ENCODE peak calls at places on chromosomes 5 and 9, in five cellular contexts. L, Q, P, J and T are unnamed samples.

GRCh38 chr5:1727571-1727970 is 72.1 kb downstream of the MRPL36 start:
- DNase-seq in L (no peak), Q (peak; percentile 48), P (no peak), J (no peak), T (no peak)

GRCh38 chr5:42691413-42691861 is 65.2 kb upstream of the CCDC152 start:
- DNase-seq in L (no peak), Q (no peak), P (no peak), J (no peak), T (no peak)

GRCh38 chr5:135735831-135736230 is 98.6 kb upstream of the SLC25A48 start:
- DNase-seq in L (no peak), Q (peak; percentile 7), P (no peak), J (no peak), T (no peak)

GRCh38 chr5:149215478-149216042 is 56.1 kb upstream of the AFAP1L1 start:
- DNase-seq in L (no peak), Q (no peak), P (no peak), J (no peak), T (no peak)

GRCh38 chr5:172133359-172134029 is 54.5 kb downstream of the STK10 start:
- DNase-seq in L (no peak), Q (no peak), P (no peak), J (no peak), T (no peak)

GRCh38 chr5:93595420-93596136 is 12.6 kb downstream of the NR2F1 start:
- DNase-seq in L (no peak), Q (no peak), P (no peak), J (no peak), T (no peak)

GRCh38 chr5:10329808-10330481 is 22.2 kb upstream of the CMBL start:
- DNase-seq in L (no peak), Q (no peak), P (no peak), J (no peak), T (no peak)

GRCh38 chr5:170497311-170498038 is 6.3 kb upstream of the KCNIP1 start:
- DNase-seq in L (no peak), Q (no peak), P (no peak), J (no peak), T (no peak)

GRCh38 chr5:160506006-160507004 is 84.7 kb downstream of the PTTG1 start:
- DNase-seq in L (no peak), Q (peak; percentile 53), P (no peak), J (no peak), T (no peak)

GRCh38 chr9:35816708-35817107 is 1.9 kb upstream of the HINT2 start:
- DNase-seq in L (no peak), Q (no peak), P (peak; percentile 50), J (no peak), T (peak; percentile 31)

GRCh38 chr5:149618581-149619248 is 37.4 kb downstream of the ARHGEF37 start:
- DNase-seq in L (peak; percentile 62), Q (peak; percentile 56), P (peak; percentile 53), J (no peak), T (peak; percentile 76)

GRCh38 chr9:20511680-20512079 is 110.6 kb downstream of the MLLT3 start:
- DNase-seq in L (no peak), Q (no peak), P (no peak), J (no peak), T (no peak)

GRCh38 chr9:99778308-99778707 is 43.4 kb upstream of the NR4A3 start:
- DNase-seq in L (no peak), Q (no peak), P (no peak), J (no peak), T (no peak)

GRCh38 chr9:131482343-131483006 is 20.2 kb upstream of the POMT1 start:
- DNase-seq in L (no peak), Q (no peak), P (no peak), J (no peak), T (no peak)

GRCh38 chr5:11904270-11904906 is at the start of gene CTNND2:
- DNase-seq in L (no peak), Q (peak; percentile 87), P (no peak), J (peak; percentile 62), T (peak; percentile 49)

GRCh38 chr5:150073086-150073625 is 13.2 kb downstream of the CSF1R start:
- DNase-seq in L (no peak), Q (no peak), P (no peak), J (no peak), T (no peak)

GRCh38 chr9:88742483-88742882 is 207.5 kb downstream of the NXNL2 start:
- DNase-seq in L (no peak), Q (no peak), P (no peak), J (no peak), T (no peak)

GRCh38 chr9:133952598-133953550 is 39.2 kb downstream of the VAV2 start:
- DNase-seq in L (no peak), Q (no peak), P (no peak), J (no peak), T (no peak)

GRCh38 chr9:134913041-134913712 is 4.5 kb downstream of the FCN1 start:
- DNase-seq in L (no peak), Q (no peak), P (no peak), J (no peak), T (no peak)

GRCh38 chr9:127938298-127938690 is 640 bp upstream of the DPM2 start:
- DNase-seq in L (no peak), Q (peak; percentile 72), P (no peak), J (no peak), T (no peak)
- TF ChIP-seq SUZ12 in L (no peak), Q (no peak), P (no peak), J (no peak), T (no peak)

DNA sequence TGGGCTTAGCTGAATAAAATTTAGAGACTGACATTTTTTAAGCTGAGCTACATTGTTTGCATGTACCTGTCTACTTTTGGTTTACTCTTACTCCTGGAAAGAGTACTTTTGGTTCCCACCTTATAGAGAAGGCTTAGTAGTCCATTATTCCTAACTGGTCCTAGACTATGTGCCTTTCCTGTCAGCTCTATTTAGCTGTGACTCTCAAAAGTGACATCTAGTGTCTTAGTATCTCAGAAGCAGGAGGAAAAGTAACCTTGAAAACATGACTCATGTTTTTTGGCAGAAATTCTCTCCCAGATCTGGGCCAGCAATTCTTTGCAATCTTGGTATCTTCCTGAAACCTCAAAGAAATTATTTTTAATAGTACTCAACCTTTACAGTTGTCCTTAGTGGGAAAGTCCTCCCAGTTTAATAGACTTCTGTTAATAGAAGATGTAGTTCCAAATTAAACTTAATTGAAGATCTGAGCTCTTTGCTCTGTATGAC is 691.7 kb upstream of the SEMA6A start:
- DNase-seq in L (no peak), Q (no peak), P (no peak), J (no peak), T (no peak)
- TF ChIP-seq SUZ12 in L (no peak), Q (no peak), P (no peak), J (no peak), T (no peak)

GRCh38 chr5:142621227-142621626 is 64.7 kb downstream of the FGF1 start:
- DNase-seq in L (no peak), Q (no peak), P (no peak), J (no peak), T (no peak)

GRCh38 chr5:142619815-142620214 is 66.1 kb downstream of the FGF1 start:
- DNase-seq in L (no peak), Q (no peak), P (no peak), J (no peak), T (no peak)

GRCh38 chr5:142618125-142618524 is 67.8 kb downstream of the FGF1 start:
- DNase-seq in L (no peak), Q (no peak), P (no peak), J (no peak), T (no peak)

GRCh38 chr5:142614054-142614453 is 71.8 kb downstream of the FGF1 start:
- DNase-seq in L (no peak), Q (no peak), P (no peak), J (no peak), T (no peak)

GRCh38 chr5:142617416-142617815 is 68.5 kb downstream of the FGF1 start:
- DNase-seq in L (no peak), Q (no peak), P (no peak), J (no peak), T (no peak)
- TF ChIP-seq SUZ12 in L (no peak), Q (no peak), P (no peak), J (no peak), T (no peak)

GRCh38 chr9:124262596-124263045 is 4.9 kb downstream of the NEK6 start:
- DNase-seq in L (no peak), Q (no peak), P (no peak), J (peak; percentile 68), T (no peak)

GRCh38 chr9:124259273-124260078 is 1.7 kb downstream of the NEK6 start:
- DNase-seq in L (no peak), Q (no peak), P (peak; percentile 91), J (no peak), T (no peak)

GRCh38 chr9:124258765-124259272 is 1.1 kb downstream of the NEK6 start:
- DNase-seq in L (no peak), Q (peak; percentile 64), P (peak; percentile 23), J (no peak), T (peak; percentile 25)

GRCh38 chr9:124261787-124262595 is 4.2 kb downstream of the NEK6 start:
- DNase-seq in L (no peak), Q (no peak), P (no peak), J (no peak), T (no peak)

GRCh38 chr9:124260769-124261603 is 3.2 kb downstream of the NEK6 start:
- DNase-seq in L (no peak), Q (no peak), P (peak; percentile 61), J (no peak), T (no peak)
- TF ChIP-seq SUZ12 in L (no peak), Q (no peak), P (no peak), J (no peak), T (no peak)

GRCh38 chr9:136400038-136400834 is at the start of gene SNAPC4:
- DNase-seq in L (peak; percentile 40), Q (peak; percentile 97), P (peak; percentile 77), J (peak; percentile 86), T (peak; percentile 98)

GRCh38 chr9:136398286-136398685 is 1.7 kb downstream of the SNAPC4 start:
- DNase-seq in L (no peak), Q (no peak), P (no peak), J (no peak), T (no peak)

GRCh38 chr9:136397643-136398042 is 2.3 kb downstream of the SNAPC4 start:
- DNase-seq in L (no peak), Q (no peak), P (no peak), J (no peak), T (no peak)

GRCh38 chr9:136401173-136401922 is 1.4 kb upstream of the SNAPC4 start:
- DNase-seq in L (no peak), Q (no peak), P (no peak), J (no peak), T (no peak)

DNA sequence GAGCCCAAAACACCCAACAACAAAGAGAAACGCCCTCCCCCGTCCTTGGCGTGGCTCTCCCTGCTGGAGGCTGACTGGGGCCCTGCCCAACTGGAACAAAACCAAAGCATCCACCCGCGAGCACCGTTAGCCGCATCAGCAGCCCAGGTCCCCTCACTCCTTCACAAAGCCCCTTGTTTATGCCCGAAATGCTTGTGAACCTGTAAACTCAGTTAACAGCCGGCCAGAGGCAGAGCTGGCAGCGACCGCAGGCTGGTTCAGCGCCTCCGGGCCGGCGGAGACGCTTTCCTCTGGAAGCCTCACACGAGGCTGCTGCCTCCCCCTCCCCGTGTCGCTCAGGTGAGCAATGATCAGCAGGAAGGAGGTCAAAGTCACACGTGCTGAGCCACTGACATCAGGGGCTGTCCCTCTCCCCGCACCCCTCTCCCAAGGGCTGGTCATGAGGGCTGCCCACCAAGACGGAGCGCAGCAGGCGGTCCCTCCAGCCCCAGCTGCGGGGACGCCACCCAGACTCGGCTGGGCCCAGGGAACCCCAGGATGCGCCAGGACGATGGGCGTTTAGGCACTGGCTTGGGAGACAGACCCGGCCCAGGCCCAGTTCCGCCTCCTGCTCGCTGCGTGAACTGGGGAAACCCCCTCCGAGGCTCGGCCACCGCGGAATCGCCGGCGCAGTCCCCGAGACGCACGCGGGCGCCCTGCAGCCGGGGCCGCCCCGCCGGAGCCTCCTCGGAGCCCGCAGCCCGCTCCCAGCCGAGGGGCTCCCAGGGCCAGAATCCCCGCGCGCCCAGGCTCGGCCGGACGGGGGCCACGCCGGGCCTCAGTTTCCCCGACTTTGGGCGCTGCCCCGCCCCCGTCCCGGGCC is 563 bp downstream of the SNAPC4 start:
- DNase-seq in L (no peak), Q (no peak), P (no peak), J (no peak), T (peak; percentile 27)
- TF ChIP-seq SUZ12 in L (no peak), Q (no peak), P (no peak), J (no peak), T (no peak)